ENCODE peak calls at places on chromosomes 11 and 22, in four cellular contexts. O, C, J and L are unnamed samples.

GRCh38 chr11:8267831-8268529 is 4.3 kb upstream of the LMO1 start:
- DNase-seq in O (no peak), C (peak), J (no peak), L (peak)

GRCh38 chr11:28621648-28622215 is 513.5 kb downstream of the METTL15 start:
- DNase-seq in O (no peak), C (no peak), J (no peak), L (no peak)

GRCh38 chr11:86999859-87000753 is 37.6 kb upstream of the TMEM135 start:
- DNase-seq in O (no peak), C (peak), J (peak), L (no peak)

GRCh38 chr11:12056112-12056511 is 47.7 kb upstream of the DKK3 start:
- DNase-seq in O (no peak), C (no peak), J (no peak), L (no peak)

GRCh38 chr11:29734287-29734686 is 282.5 kb downstream of the KCNA4 start:
- DNase-seq in O (no peak), C (no peak), J (no peak), L (no peak)

GRCh38 chr22:23075050-23075449 is 4.7 kb downstream of the GNAZ start:
- DNase-seq in O (no peak), C (no peak), J (no peak), L (no peak)

GRCh38 chr11:69814902-69815301 is 4.3 kb downstream of the FGF3 start:
- DNase-seq in O (no peak), C (no peak), J (no peak), L (no peak)

GRCh38 chr11:79159657-79160450 is 281.0 kb downstream of the TENM4 start:
- DNase-seq in O (no peak), C (no peak), J (no peak), L (no peak)

GRCh38 chr11:74683279-74683871 is 47.9 kb downstream of the CHRDL2 start:
- DNase-seq in O (no peak), C (peak), J (no peak), L (peak)

GRCh38 chr22:39634530-39635399 is 64.2 kb downstream of the CACNA1I start:
- DNase-seq in O (no peak), C (no peak), J (peak), L (no peak)

GRCh38 chr11:19499999-19500398 is 212.6 kb upstream of the NAV2 start:
- DNase-seq in O (no peak), C (no peak), J (no peak), L (no peak)

GRCh38 chr22:19877626-19878339 is 23.1 kb upstream of the GNB1L start:
- DNase-seq in O (no peak), C (no peak), J (no peak), L (peak)

GRCh38 chr11:65133724-65134123 is 595 bp downstream of the SYVN1 start:
- DNase-seq in O (no peak), C (no peak), J (no peak), L (no peak)
- TF ChIP-seq USF1 in O (no peak), C (no peak), J (no peak), L (no peak)

DNA sequence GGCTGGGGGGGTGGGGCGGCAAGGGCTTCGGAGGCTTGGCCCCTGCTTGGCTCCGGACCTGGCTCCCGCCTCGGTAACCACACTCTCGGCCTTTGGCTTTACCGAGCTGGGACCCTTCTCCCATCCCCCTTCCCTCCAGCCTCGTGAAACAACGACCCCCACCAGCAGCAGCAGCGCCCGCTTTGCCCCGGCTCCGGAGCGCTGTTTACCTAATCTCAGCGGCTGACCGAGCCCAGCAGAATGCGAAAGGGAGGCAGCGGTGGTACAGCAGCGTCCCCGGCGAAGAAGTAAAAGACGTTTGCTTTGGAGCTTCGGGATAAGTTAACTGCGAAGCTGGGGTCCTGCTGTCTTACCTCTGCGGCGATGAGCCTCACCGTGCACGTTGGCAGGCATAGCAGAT is 2.0 kb upstream of the LARGE1 start:
- DNase-seq in O (no peak), C (no peak), J (no peak), L (peak)
- TF ChIP-seq USF1 in O (no peak), C (no peak), J (no peak), L (no peak)

DNA sequence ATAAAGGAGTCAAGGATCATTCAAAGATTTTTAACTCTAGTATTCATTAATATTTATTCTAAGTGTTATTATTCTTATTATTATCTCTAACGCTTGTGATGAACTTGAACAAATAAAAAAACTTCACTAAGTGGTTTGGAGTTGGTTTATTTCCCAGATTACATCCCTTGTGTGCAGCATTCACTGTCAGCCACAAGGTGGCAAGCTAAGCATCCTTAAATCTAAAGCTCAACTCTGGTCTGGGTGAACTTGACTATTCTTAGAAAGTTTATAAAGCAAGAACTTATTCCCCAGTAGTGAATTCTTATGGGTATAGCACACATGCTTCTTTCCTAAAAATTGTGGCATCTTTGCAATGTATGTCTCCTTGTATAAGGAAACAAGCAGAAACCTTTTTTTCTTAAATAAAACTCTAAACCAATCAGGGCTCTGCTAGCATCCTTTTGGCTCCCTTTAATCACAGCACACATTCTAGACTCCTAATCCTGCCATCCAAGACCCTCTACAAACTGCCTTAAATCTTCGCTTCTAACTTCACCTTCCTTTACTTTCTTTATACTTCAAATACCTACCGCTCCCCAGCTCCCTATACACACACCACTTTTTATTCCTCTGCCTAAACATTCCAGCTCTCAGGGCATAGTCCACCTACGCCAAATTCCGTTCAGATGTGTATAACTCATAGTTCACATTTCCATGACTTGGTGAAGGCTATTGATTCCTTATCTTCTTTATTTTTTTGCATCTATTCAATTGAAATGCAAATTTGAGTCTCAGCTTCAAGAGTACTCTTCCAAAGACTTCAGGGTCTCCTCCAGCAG is 1068.8 kb downstream of the DLG2 start:
- DNase-seq in O (no peak), C (peak), J (peak), L (peak)
- TF ChIP-seq USF1 in O (no peak), C (no peak), J (no peak), L (no peak)

DNA sequence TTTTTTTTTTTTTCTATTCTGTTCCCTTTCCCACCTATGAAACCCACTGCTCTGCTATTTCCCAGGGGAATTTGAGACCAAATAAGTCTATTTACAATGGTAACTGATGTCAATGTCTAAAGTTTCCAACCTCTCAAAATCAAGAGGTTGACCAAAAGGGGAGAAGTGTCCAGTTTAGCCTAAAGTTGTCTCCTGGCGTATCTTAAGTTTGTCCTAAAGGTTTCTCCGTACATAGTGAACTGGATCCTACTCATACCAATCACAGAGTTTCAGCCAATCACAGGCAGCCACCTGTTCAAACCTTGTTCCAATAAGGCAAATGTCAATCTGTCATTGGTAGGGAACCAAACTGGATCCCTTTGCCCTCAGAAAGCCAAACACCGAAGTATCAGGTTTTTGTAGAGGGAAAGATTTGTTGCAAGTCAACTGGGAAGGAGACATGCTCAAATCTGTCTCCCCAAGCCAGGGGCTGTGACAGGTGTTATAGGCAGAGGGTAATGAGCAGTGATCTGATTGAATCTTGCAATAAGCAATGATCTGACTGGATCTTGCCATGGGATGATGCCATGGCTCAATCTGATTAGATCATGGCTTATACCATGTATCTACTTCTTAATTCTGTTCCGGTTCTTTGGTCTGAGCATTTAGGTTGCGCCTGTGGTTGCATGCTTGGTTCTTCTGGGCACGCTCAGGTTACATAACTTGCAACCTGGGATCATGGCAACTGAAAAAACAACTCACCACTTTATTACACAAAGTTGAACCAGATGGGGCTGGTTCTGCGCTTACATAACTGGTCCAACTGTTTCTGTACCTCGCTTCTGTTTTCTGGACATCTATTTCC is 1.1 kb upstream of the VPS37C start:
- DNase-seq in O (no peak), C (peak), J (peak), L (no peak)
- TF ChIP-seq USF1 in O (no peak), C (no peak), J (no peak), L (no peak)

GRCh38 chr22:36470162-36470993 is 11.1 kb downstream of the TXN2 start:
- DNase-seq in O (no peak), C (peak), J (peak), L (peak)
- TF ChIP-seq USF1 in O (no peak), C (no peak), J (no peak), L (no peak)

GRCh38 chr22:41238570-41239442 is 1.9 kb downstream of the CHADL start:
- DNase-seq in O (no peak), C (no peak), J (no peak), L (no peak)

GRCh38 chr22:41237036-41237706 is 3.6 kb downstream of the CHADL start:
- DNase-seq in O (no peak), C (no peak), J (no peak), L (no peak)

GRCh38 chr22:41240377-41241132 is at the start of gene CHADL:
- DNase-seq in O (no peak), C (peak), J (no peak), L (peak)

GRCh38 chr22:41239443-41240128 is 1.1 kb downstream of the CHADL start:
- DNase-seq in O (no peak), C (no peak), J (no peak), L (no peak)

DNA sequence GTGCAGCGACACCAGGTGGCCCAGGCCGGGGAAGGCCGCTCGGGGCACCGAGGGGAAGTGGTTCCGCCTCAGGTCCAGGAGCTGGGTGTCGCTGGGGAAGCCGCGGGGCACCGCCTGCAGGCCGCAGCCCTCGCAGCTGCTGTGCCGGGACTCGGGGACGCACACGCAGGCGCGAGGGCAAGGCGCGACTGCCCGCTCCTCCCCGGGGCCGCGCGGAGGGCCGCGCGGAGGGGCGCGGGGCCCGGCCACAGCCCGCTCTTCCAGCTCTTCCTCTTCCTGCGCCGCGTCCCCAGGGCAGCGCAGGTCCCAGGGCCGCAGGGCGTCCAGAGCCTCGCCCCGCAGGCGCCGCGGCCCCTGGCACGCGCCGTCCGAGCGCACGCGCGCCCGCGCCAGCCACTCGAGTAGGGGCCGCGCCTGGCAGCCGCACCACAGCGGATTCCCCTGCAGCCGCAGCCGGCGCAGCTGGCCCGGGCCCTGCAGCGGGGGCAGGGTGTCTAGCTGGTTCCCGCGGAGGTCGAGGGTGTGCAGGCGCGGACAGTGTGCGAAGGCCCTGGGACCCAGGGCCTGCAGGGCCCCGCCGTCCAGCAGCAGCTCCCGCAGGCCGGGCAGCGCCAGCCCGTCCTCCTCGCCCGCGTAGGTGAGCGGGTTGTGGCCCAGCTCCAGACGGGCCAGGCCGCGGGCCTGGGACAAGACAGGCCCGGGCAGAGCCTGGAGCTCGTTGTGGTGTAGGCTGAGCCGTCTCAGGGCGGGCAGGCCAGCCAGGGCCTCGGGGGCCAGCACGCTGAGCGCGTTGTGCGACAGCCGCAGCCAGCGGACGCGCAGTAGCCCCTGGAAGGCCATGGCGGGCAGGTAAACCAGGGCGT is 2.8 kb downstream of the CHADL start:
- DNase-seq in O (peak), C (peak), J (peak), L (peak)
- TF ChIP-seq USF1 in O (no peak), C (no peak), J (no peak), L (no peak)

GRCh38 chr22:47283616-47284270 is 521.3 kb downstream of the TBC1D22A start:
- DNase-seq in O (no peak), C (peak), J (no peak), L (no peak)

GRCh38 chr22:47279337-47279736 is 516.9 kb downstream of the TBC1D22A start:
- DNase-seq in O (no peak), C (no peak), J (no peak), L (peak)

GRCh38 chr22:47282851-47283250 is 520.4 kb downstream of the TBC1D22A start:
- DNase-seq in O (no peak), C (no peak), J (no peak), L (no peak)

GRCh38 chr22:47282366-47282765 is 519.9 kb downstream of the TBC1D22A start:
- DNase-seq in O (no peak), C (no peak), J (no peak), L (no peak)

DNA sequence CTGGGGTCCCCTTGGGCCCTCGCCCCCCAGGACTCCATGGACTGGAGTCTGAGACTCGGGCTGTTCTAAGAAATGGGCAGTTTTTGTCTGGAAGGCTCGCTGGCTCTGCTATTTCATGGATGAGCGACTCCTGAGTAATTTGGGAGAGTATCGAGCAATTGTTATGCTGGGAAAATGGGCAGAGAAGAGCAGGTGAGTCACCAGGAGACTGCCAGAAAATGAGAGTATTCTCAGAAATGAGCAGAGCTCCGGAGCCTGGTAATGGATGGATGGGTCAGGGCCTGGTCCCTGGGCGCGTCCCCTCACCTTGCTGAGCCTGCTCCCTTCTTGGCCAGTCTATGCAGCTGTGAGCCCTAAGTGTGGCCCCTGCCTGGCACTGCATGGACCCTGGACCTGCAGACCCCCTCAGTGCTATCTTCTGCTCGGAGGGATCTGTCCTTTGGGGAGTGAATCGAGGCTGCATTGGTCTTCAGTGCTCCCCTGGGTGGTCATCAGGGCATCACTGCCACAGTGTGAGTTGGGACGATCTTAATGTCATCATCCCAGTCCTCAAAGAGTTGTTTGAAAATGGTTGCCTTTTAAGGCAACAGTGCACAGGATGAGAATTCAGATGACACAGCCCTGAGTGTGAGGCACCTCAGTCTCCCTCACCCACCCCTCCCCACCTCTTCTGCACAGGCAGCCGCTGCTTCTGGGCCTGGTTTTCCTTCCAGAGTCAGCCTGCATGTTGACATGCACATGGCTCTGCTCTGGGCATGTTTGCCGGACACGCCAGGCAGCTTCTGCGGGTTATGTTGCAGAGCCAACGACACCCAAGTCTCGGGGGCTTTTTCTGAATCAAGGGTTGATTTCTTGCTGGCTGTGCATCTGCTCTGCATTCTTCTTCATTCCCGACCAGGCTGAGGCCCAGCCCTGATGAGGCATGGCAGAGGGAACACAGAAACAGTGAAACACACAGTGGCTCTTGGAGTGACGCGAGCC is 519.0 kb downstream of the TBC1D22A start:
- DNase-seq in O (no peak), C (no peak), J (no peak), L (no peak)
- TF ChIP-seq USF1 in O (no peak), C (no peak), J (no peak), L (no peak)